ENCODE peak calls at places on chromosomes 1 and 21, in seven cellular contexts. One of them, this sample, is unnamed.

GRCh38 chr1:109298666-109299086 is 8.1 kb downstream of the MYBPHL start:
- DNase-seq in stomach: no peak
- DNase-seq in tibial nerve: peak
- DNase-seq in upper lobe of left lung: peak
- DNase-seq in H1: no peak
- DNase-seq in sigmoid colon: no peak
- DNase-seq in A549: no peak
- DNase-seq in this sample: no peak

GRCh38 chr21:44630440-44630839 is 3.5 kb downstream of the KRTAP10-9 start:
- DNase-seq in stomach: no peak
- DNase-seq in tibial nerve: no peak
- DNase-seq in upper lobe of left lung: no peak
- DNase-seq in H1: no peak
- DNase-seq in sigmoid colon: no peak
- DNase-seq in A549: no peak
- DNase-seq in this sample: no peak

GRCh38 chr1:172556461-172556860 is 23.5 kb downstream of the SUCO start:
- DNase-seq in stomach: no peak
- DNase-seq in tibial nerve: no peak
- DNase-seq in upper lobe of left lung: no peak
- DNase-seq in H1: no peak
- DNase-seq in sigmoid colon: no peak
- DNase-seq in A549: no peak
- DNase-seq in this sample: no peak

GRCh38 chr1:12616709-12617373 is 1.2 kb downstream of the DHRS3 start:
- DNase-seq in stomach: no peak
- DNase-seq in tibial nerve: no peak
- DNase-seq in upper lobe of left lung: peak
- DNase-seq in H1: no peak
- DNase-seq in sigmoid colon: peak
- DNase-seq in A549: no peak
- DNase-seq in this sample: peak

GRCh38 chr1:198771562-198772153 is 132.8 kb downstream of the PTPRC start:
- DNase-seq in stomach: no peak
- DNase-seq in tibial nerve: no peak
- DNase-seq in upper lobe of left lung: no peak
- DNase-seq in H1: no peak
- DNase-seq in sigmoid colon: no peak
- DNase-seq in A549: peak
- DNase-seq in this sample: no peak

GRCh38 chr1:205965039-205965630 is 21.9 kb upstream of the SLC26A9 start:
- DNase-seq in stomach: no peak
- DNase-seq in tibial nerve: no peak
- DNase-seq in upper lobe of left lung: no peak
- DNase-seq in H1: no peak
- DNase-seq in sigmoid colon: no peak
- DNase-seq in A549: no peak
- DNase-seq in this sample: no peak

GRCh38 chr21:45859041-45859761 is 122.4 kb upstream of the COL6A1 start:
- DNase-seq in stomach: no peak
- DNase-seq in tibial nerve: no peak
- DNase-seq in upper lobe of left lung: no peak
- DNase-seq in H1: no peak
- DNase-seq in sigmoid colon: no peak
- DNase-seq in A549: no peak
- DNase-seq in this sample: no peak

GRCh38 chr21:44050276-44050675 is 38.2 kb downstream of the TRAPPC10 start:
- DNase-seq in stomach: no peak
- DNase-seq in tibial nerve: no peak
- DNase-seq in upper lobe of left lung: peak
- DNase-seq in H1: no peak
- DNase-seq in sigmoid colon: no peak
- DNase-seq in A549: no peak
- DNase-seq in this sample: no peak

GRCh38 chr1:112237983-112238515 is 158.0 kb upstream of the CTTNBP2NL start:
- DNase-seq in stomach: no peak
- DNase-seq in tibial nerve: no peak
- DNase-seq in upper lobe of left lung: no peak
- DNase-seq in H1: peak
- DNase-seq in sigmoid colon: no peak
- DNase-seq in A549: no peak
- DNase-seq in this sample: peak

GRCh38 chr1:213934642-213935041 is 53.1 kb upstream of the PROX1 start:
- DNase-seq in stomach: peak
- DNase-seq in tibial nerve: no peak
- DNase-seq in upper lobe of left lung: peak
- DNase-seq in H1: no peak
- DNase-seq in sigmoid colon: no peak
- DNase-seq in A549: no peak
- DNase-seq in this sample: no peak

GRCh38 chr1:51648180-51649109 is 31.6 kb downstream of the OSBPL9 start:
- DNase-seq in stomach: no peak
- DNase-seq in tibial nerve: no peak
- DNase-seq in upper lobe of left lung: peak
- DNase-seq in H1: no peak
- DNase-seq in sigmoid colon: no peak
- DNase-seq in A549: peak
- DNase-seq in this sample: peak

GRCh38 chr1:22641906-22642636 is 1.4 kb upstream of the C1QC start:
- DNase-seq in stomach: peak
- DNase-seq in tibial nerve: peak
- DNase-seq in upper lobe of left lung: peak
- DNase-seq in H1: no peak
- DNase-seq in sigmoid colon: peak
- DNase-seq in A549: peak
- DNase-seq in this sample: peak

GRCh38 chr1:58858344-58858673 is 74.5 kb upstream of the JUN start:
- DNase-seq in stomach: no peak
- DNase-seq in tibial nerve: no peak
- DNase-seq in upper lobe of left lung: no peak
- DNase-seq in H1: no peak
- DNase-seq in sigmoid colon: no peak
- DNase-seq in A549: no peak
- DNase-seq in this sample: no peak

GRCh38 chr21:27631471-27631870 is 664.6 kb upstream of the ADAMTS5 start:
- DNase-seq in stomach: no peak
- DNase-seq in tibial nerve: no peak
- DNase-seq in upper lobe of left lung: no peak
- DNase-seq in H1: no peak
- DNase-seq in sigmoid colon: no peak
- DNase-seq in A549: no peak
- DNase-seq in this sample: no peak

GRCh38 chr1:207831517-207832327 is 79.2 kb downstream of the CD34 start:
- DNase-seq in stomach: no peak
- DNase-seq in tibial nerve: no peak
- DNase-seq in upper lobe of left lung: no peak
- DNase-seq in H1: no peak
- DNase-seq in sigmoid colon: peak
- DNase-seq in A549: no peak
- DNase-seq in this sample: no peak

GRCh38 chr1:162357681-162358266 is 18.9 kb downstream of the SPATA46 start:
- DNase-seq in stomach: no peak
- DNase-seq in tibial nerve: no peak
- DNase-seq in upper lobe of left lung: no peak
- DNase-seq in H1: no peak
- DNase-seq in sigmoid colon: no peak
- DNase-seq in A549: peak
- DNase-seq in this sample: no peak

GRCh38 chr1:212979340-212980122 is 29.2 kb downstream of the VASH2 start:
- DNase-seq in stomach: no peak
- DNase-seq in tibial nerve: no peak
- DNase-seq in upper lobe of left lung: no peak
- DNase-seq in H1: no peak
- DNase-seq in sigmoid colon: no peak
- DNase-seq in A549: no peak
- DNase-seq in this sample: no peak

GRCh38 chr1:175193339-175193950 is 869 bp upstream of the KIAA0040 start:
- DNase-seq in stomach: no peak
- DNase-seq in tibial nerve: no peak
- DNase-seq in upper lobe of left lung: no peak
- DNase-seq in H1: no peak
- DNase-seq in sigmoid colon: no peak
- DNase-seq in A549: no peak
- DNase-seq in this sample: no peak

GRCh38 chr1:35646043-35646442 is 4.7 kb upstream of the PSMB2 start:
- DNase-seq in stomach: no peak
- DNase-seq in tibial nerve: no peak
- DNase-seq in upper lobe of left lung: no peak
- DNase-seq in H1: no peak
- DNase-seq in sigmoid colon: no peak
- DNase-seq in A549: peak
- DNase-seq in this sample: no peak

GRCh38 chr1:225482489-225482950 is 54.7 kb upstream of the LBR start:
- DNase-seq in stomach: no peak
- DNase-seq in tibial nerve: no peak
- DNase-seq in upper lobe of left lung: peak
- DNase-seq in H1: no peak
- DNase-seq in sigmoid colon: peak
- DNase-seq in A549: no peak
- DNase-seq in this sample: no peak

GRCh38 chr1:179817789-179818188 is 59.8 kb downstream of the TOR1AIP2 start:
- DNase-seq in stomach: no peak
- DNase-seq in tibial nerve: peak
- DNase-seq in upper lobe of left lung: no peak
- DNase-seq in H1: no peak
- DNase-seq in sigmoid colon: peak
- DNase-seq in A549: no peak
- DNase-seq in this sample: no peak

GRCh38 chr1:199723557-199723956 is 304.0 kb upstream of the NR5A2 start:
- DNase-seq in stomach: no peak
- DNase-seq in tibial nerve: no peak
- DNase-seq in upper lobe of left lung: no peak
- DNase-seq in H1: no peak
- DNase-seq in sigmoid colon: no peak
- DNase-seq in A549: no peak
- DNase-seq in this sample: no peak

DNA sequence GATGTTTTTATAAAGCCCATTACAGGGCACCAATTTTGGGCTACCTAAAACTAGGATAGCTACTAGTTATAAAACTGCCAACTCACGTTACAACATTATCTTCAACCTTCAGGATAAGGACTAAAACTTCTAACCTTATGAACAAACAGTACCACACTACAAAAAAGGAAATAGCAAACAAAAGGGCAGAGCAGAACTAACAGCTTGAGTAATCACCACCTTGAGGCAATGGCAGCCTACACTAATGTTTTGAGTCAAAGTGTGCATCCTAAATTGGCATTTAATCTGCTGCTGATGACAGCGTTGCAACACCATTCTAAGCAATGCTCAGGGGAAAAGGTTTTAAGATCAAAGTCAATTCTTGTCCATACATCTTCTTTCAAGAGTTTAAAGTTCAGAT is 27.2 kb downstream of the PTP4A2 start:
- DNase-seq in stomach: no peak
- DNase-seq in tibial nerve: no peak
- DNase-seq in upper lobe of left lung: no peak
- DNase-seq in H1: no peak
- DNase-seq in sigmoid colon: no peak
- DNase-seq in A549: no peak
- DNase-seq in this sample: no peak
- TF ChIP-seq EP300 in stomach: no peak
- TF ChIP-seq EP300 in tibial nerve: no peak
- TF ChIP-seq EP300 in upper lobe of left lung: no peak
- TF ChIP-seq EP300 in H1: no peak
- TF ChIP-seq EP300 in sigmoid colon: no peak
- TF ChIP-seq EP300 in A549: no peak
- TF ChIP-seq EP300 in this sample: no peak

DNA sequence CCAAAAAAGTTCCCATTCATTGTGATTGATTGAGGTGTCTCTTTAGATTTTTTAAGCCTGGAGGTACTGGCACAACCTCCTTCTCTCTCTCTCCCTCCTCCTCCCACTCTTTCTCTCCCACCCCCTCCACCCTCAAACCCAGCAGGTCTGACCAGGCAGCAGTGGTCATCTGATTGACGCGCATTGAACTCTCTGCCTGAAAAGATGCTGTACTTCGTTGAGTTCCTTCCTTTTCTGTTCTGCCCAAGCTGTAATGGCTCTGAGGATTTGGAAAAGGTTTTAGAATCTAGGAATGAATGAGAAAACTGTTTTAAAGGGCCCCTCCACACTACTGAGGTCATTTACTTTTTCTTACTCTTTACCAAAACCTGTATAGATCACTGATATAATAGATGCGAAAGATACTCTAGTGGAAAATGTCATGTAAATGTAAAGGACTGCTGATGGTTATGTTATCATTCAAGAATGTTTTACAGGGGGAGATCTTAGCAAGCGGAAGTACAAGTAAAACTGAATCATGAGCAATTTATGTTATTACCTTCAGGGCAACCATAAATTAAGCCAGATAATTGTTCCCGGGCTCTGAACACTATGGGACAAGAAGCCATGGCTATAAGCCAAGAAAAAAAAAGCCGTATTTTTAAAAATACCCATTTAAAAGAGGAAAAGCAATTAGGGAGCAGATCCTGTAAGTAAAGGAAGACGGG is 25.2 kb upstream of the DYRK1A start:
- DNase-seq in stomach: no peak
- DNase-seq in tibial nerve: no peak
- DNase-seq in upper lobe of left lung: no peak
- DNase-seq in H1: no peak
- DNase-seq in sigmoid colon: no peak
- DNase-seq in A549: no peak
- DNase-seq in this sample: no peak
- TF ChIP-seq EP300 in stomach: no peak
- TF ChIP-seq EP300 in tibial nerve: no peak
- TF ChIP-seq EP300 in upper lobe of left lung: no peak
- TF ChIP-seq EP300 in H1: no peak
- TF ChIP-seq EP300 in sigmoid colon: no peak
- TF ChIP-seq EP300 in A549: no peak
- TF ChIP-seq EP300 in this sample: no peak

GRCh38 chr1:68442006-68442405 is 7.7 kb downstream of the RPE65 start:
- DNase-seq in stomach: no peak
- DNase-seq in tibial nerve: no peak
- DNase-seq in upper lobe of left lung: no peak
- DNase-seq in H1: no peak
- DNase-seq in sigmoid colon: no peak
- DNase-seq in A549: peak
- DNase-seq in this sample: no peak

GRCh38 chr1:68438310-68438709 is 11.4 kb downstream of the RPE65 start:
- DNase-seq in stomach: no peak
- DNase-seq in tibial nerve: no peak
- DNase-seq in upper lobe of left lung: no peak
- DNase-seq in H1: no peak
- DNase-seq in sigmoid colon: no peak
- DNase-seq in A549: no peak
- DNase-seq in this sample: no peak

GRCh38 chr1:68448365-68448764 is 1.4 kb downstream of the RPE65 start:
- DNase-seq in stomach: no peak
- DNase-seq in tibial nerve: no peak
- DNase-seq in upper lobe of left lung: no peak
- DNase-seq in H1: no peak
- DNase-seq in sigmoid colon: no peak
- DNase-seq in A549: no peak
- DNase-seq in this sample: no peak

GRCh38 chr1:68442822-68443556 is 6.8 kb downstream of the RPE65 start:
- DNase-seq in stomach: peak
- DNase-seq in tibial nerve: no peak
- DNase-seq in upper lobe of left lung: no peak
- DNase-seq in H1: no peak
- DNase-seq in sigmoid colon: no peak
- DNase-seq in A549: peak
- DNase-seq in this sample: peak
- TF ChIP-seq EP300 in stomach: no peak
- TF ChIP-seq EP300 in tibial nerve: no peak
- TF ChIP-seq EP300 in upper lobe of left lung: no peak
- TF ChIP-seq EP300 in H1: no peak
- TF ChIP-seq EP300 in sigmoid colon: no peak
- TF ChIP-seq EP300 in A549: no peak
- TF ChIP-seq EP300 in this sample: no peak

GRCh38 chr1:27045973-27046558 is 33.4 kb upstream of the TENT5B start:
- DNase-seq in stomach: peak
- DNase-seq in tibial nerve: peak
- DNase-seq in upper lobe of left lung: peak
- DNase-seq in H1: peak
- DNase-seq in sigmoid colon: peak
- DNase-seq in A549: peak
- DNase-seq in this sample: peak
- TF ChIP-seq EP300 in stomach: no peak
- TF ChIP-seq EP300 in tibial nerve: no peak
- TF ChIP-seq EP300 in upper lobe of left lung: no peak
- TF ChIP-seq EP300 in H1: no peak
- TF ChIP-seq EP300 in sigmoid colon: no peak
- TF ChIP-seq EP300 in A549: no peak
- TF ChIP-seq EP300 in this sample: no peak